ENCODE peak calls at places on chromosomes 13 and 19, in nine cellular contexts. One of them, this sample, is unnamed.

GRCh38 chr13:23456437-23456836 is 22.9 kb upstream of the SACS start:
- DNase-seq in tibial nerve: no peak
- DNase-seq in ascending aorta: no peak
- DNase-seq in cardiac muscle cell: no peak
- DNase-seq in body of pancreas: no peak
- DNase-seq in PC-3: no peak
- DNase-seq in A549: no peak
- DNase-seq in astrocyte of the cerebellum: no peak
- DNase-seq in foreskin fibroblast: no peak
- DNase-seq in this sample: no peak

GRCh38 chr19:31269425-31270127 is 79.7 kb downstream of the TSHZ3 start:
- DNase-seq in tibial nerve: no peak
- DNase-seq in PC-3: no peak
- DNase-seq in astrocyte of the cerebellum: no peak
- DNase-seq in ascending aorta: no peak
- DNase-seq in A549: no peak
- DNase-seq in foreskin fibroblast: no peak
- DNase-seq in body of pancreas: no peak
- DNase-seq in cardiac muscle cell: no peak
- DNase-seq in this sample: no peak

GRCh38 chr19:38290631-38291147 is 13.4 kb upstream of the C19orf33 start:
- DNase-seq in foreskin fibroblast: peak
- DNase-seq in A549: no peak
- DNase-seq in ascending aorta: no peak
- DNase-seq in cardiac muscle cell: no peak
- DNase-seq in tibial nerve: no peak
- DNase-seq in astrocyte of the cerebellum: peak
- DNase-seq in body of pancreas: peak
- DNase-seq in PC-3: peak
- DNase-seq in this sample: peak

GRCh38 chr13:74253161-74253560 is 119.0 kb upstream of the KLF12 start:
- DNase-seq in body of pancreas: no peak
- DNase-seq in A549: no peak
- DNase-seq in astrocyte of the cerebellum: no peak
- DNase-seq in ascending aorta: no peak
- DNase-seq in foreskin fibroblast: no peak
- DNase-seq in cardiac muscle cell: no peak
- DNase-seq in tibial nerve: no peak
- DNase-seq in PC-3: no peak
- DNase-seq in this sample: no peak

GRCh38 chr19:46915386-46915785 is 54.6 kb downstream of the ARHGAP35 start:
- DNase-seq in PC-3: no peak
- DNase-seq in foreskin fibroblast: no peak
- DNase-seq in ascending aorta: no peak
- DNase-seq in cardiac muscle cell: no peak
- DNase-seq in A549: no peak
- DNase-seq in astrocyte of the cerebellum: no peak
- DNase-seq in body of pancreas: no peak
- DNase-seq in tibial nerve: no peak
- DNase-seq in this sample: no peak

GRCh38 chr13:90393408-90393807 is 954.1 kb upstream of the MIR17HG start:
- DNase-seq in ascending aorta: no peak
- DNase-seq in body of pancreas: no peak
- DNase-seq in cardiac muscle cell: no peak
- DNase-seq in astrocyte of the cerebellum: no peak
- DNase-seq in foreskin fibroblast: no peak
- DNase-seq in tibial nerve: no peak
- DNase-seq in PC-3: no peak
- DNase-seq in A549: no peak
- DNase-seq in this sample: no peak

GRCh38 chr19:52028780-52029123 is 573 bp upstream of the ZNF614 start:
- DNase-seq in tibial nerve: no peak
- DNase-seq in cardiac muscle cell: no peak
- DNase-seq in body of pancreas: no peak
- DNase-seq in ascending aorta: no peak
- DNase-seq in PC-3: peak
- DNase-seq in foreskin fibroblast: no peak
- DNase-seq in astrocyte of the cerebellum: no peak
- DNase-seq in A549: no peak
- DNase-seq in this sample: no peak

GRCh38 chr13:21079761-21080730 is 18.7 kb upstream of the LATS2 start:
- DNase-seq in cardiac muscle cell: no peak
- DNase-seq in body of pancreas: peak
- DNase-seq in foreskin fibroblast: peak
- DNase-seq in A549: no peak
- DNase-seq in ascending aorta: no peak
- DNase-seq in PC-3: peak
- DNase-seq in astrocyte of the cerebellum: no peak
- DNase-seq in tibial nerve: no peak
- DNase-seq in this sample: no peak

GRCh38 chr13:112532837-112533745 is 54.9 kb downstream of the TUBGCP3 start:
- DNase-seq in foreskin fibroblast: no peak
- DNase-seq in PC-3: no peak
- DNase-seq in tibial nerve: no peak
- DNase-seq in body of pancreas: no peak
- DNase-seq in astrocyte of the cerebellum: no peak
- DNase-seq in A549: no peak
- DNase-seq in cardiac muscle cell: no peak
- DNase-seq in ascending aorta: no peak
- DNase-seq in this sample: no peak

GRCh38 chr13:46321494-46322225 is 65.4 kb downstream of the RUBCNL start:
- DNase-seq in PC-3: peak
- DNase-seq in body of pancreas: peak
- DNase-seq in tibial nerve: peak
- DNase-seq in ascending aorta: no peak
- DNase-seq in cardiac muscle cell: peak
- DNase-seq in foreskin fibroblast: peak
- DNase-seq in astrocyte of the cerebellum: peak
- DNase-seq in A549: peak
- DNase-seq in this sample: no peak

GRCh38 chr19:2841858-2842574 is 741 bp downstream of the ZNF555 start:
- DNase-seq in foreskin fibroblast: no peak
- DNase-seq in cardiac muscle cell: peak
- DNase-seq in astrocyte of the cerebellum: no peak
- DNase-seq in ascending aorta: no peak
- DNase-seq in A549: no peak
- DNase-seq in tibial nerve: no peak
- DNase-seq in PC-3: no peak
- DNase-seq in body of pancreas: peak
- DNase-seq in this sample: no peak

GRCh38 chr13:46668302-46668720 is 115.3 kb downstream of the LRCH1 start:
- DNase-seq in A549: no peak
- DNase-seq in foreskin fibroblast: peak
- DNase-seq in ascending aorta: no peak
- DNase-seq in tibial nerve: no peak
- DNase-seq in PC-3: peak
- DNase-seq in cardiac muscle cell: no peak
- DNase-seq in astrocyte of the cerebellum: peak
- DNase-seq in body of pancreas: no peak
- DNase-seq in this sample: no peak

GRCh38 chr13:33611016-33611805 is 206.7 kb upstream of the RFC3 start:
- DNase-seq in cardiac muscle cell: no peak
- DNase-seq in foreskin fibroblast: no peak
- DNase-seq in ascending aorta: no peak
- DNase-seq in tibial nerve: peak
- DNase-seq in body of pancreas: peak
- DNase-seq in PC-3: no peak
- DNase-seq in A549: no peak
- DNase-seq in astrocyte of the cerebellum: peak
- DNase-seq in this sample: no peak

GRCh38 chr13:33610471-33611015 is 207.4 kb upstream of the RFC3 start:
- DNase-seq in astrocyte of the cerebellum: no peak
- DNase-seq in A549: no peak
- DNase-seq in PC-3: no peak
- DNase-seq in foreskin fibroblast: no peak
- DNase-seq in body of pancreas: no peak
- DNase-seq in ascending aorta: peak
- DNase-seq in cardiac muscle cell: no peak
- DNase-seq in tibial nerve: no peak
- DNase-seq in this sample: no peak

GRCh38 chr13:33606692-33607091 is 211.3 kb upstream of the RFC3 start:
- DNase-seq in body of pancreas: no peak
- DNase-seq in ascending aorta: no peak
- DNase-seq in A549: no peak
- DNase-seq in astrocyte of the cerebellum: no peak
- DNase-seq in foreskin fibroblast: peak
- DNase-seq in PC-3: no peak
- DNase-seq in tibial nerve: no peak
- DNase-seq in cardiac muscle cell: peak
- DNase-seq in this sample: no peak
- TF ChIP-seq CTCF in body of pancreas: no peak
- TF ChIP-seq CTCF in ascending aorta: no peak
- TF ChIP-seq CTCF in A549: peak
- TF ChIP-seq CTCF in astrocyte of the cerebellum: no peak
- TF ChIP-seq CTCF in foreskin fibroblast: peak
- TF ChIP-seq CTCF in PC-3: no peak
- TF ChIP-seq CTCF in tibial nerve: no peak
- TF ChIP-seq CTCF in cardiac muscle cell: peak
- TF ChIP-seq CTCF in this sample: no peak

GRCh38 chr13:110305001-110305400 is 2.0 kb downstream of the COL4A1 start:
- DNase-seq in astrocyte of the cerebellum: no peak
- DNase-seq in PC-3: no peak
- DNase-seq in A549: no peak
- DNase-seq in ascending aorta: no peak
- DNase-seq in body of pancreas: no peak
- DNase-seq in tibial nerve: no peak
- DNase-seq in foreskin fibroblast: no peak
- DNase-seq in cardiac muscle cell: no peak
- DNase-seq in this sample: no peak
- H3K4me3 ChIP-seq in astrocyte of the cerebellum: peak
- H3K4me3 ChIP-seq in PC-3: peak
- H3K4me3 ChIP-seq in A549: peak
- H3K4me3 ChIP-seq in ascending aorta: peak
- H3K4me3 ChIP-seq in body of pancreas: no peak
- H3K4me3 ChIP-seq in tibial nerve: peak
- H3K4me3 ChIP-seq in foreskin fibroblast: peak
- H3K4me3 ChIP-seq in cardiac muscle cell: no peak
- H3K4me3 ChIP-seq in this sample: no peak

DNA sequence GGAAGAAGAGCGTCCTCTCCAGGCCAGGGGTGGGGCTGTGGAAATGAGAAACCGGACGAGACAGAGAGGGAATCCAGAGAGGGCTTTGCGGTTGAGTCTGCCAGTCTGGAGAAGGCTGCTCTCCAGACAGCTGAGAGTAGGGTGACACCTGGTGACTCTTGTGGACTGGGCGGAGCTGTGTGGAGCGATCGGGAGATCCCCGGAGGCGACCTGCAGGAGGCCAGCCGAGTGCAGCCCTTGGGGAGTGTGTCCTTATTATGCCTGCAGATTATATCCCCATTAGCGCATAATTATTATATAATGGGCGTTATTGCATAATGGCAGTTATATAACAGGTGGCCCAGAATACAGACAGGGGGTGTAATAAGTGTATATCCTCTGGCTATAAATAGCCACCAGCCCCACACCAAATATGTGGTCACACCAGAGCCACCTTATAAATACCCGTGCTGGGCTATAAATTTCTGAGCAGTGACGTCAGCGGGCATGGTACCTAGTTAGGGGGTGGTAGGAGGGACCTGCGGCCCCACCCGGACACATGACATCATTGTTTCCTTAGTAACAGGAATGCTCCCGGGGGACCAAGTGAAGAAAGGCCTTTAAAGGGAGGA is 41.2 kb downstream of the NFIX start:
- DNase-seq in body of pancreas: peak
- DNase-seq in foreskin fibroblast: no peak
- DNase-seq in ascending aorta: no peak
- DNase-seq in PC-3: peak
- DNase-seq in cardiac muscle cell: no peak
- DNase-seq in astrocyte of the cerebellum: no peak
- DNase-seq in A549: no peak
- DNase-seq in tibial nerve: no peak
- DNase-seq in this sample: no peak
- TF ChIP-seq CTCF in body of pancreas: peak
- TF ChIP-seq CTCF in foreskin fibroblast: no peak
- TF ChIP-seq CTCF in ascending aorta: no peak
- TF ChIP-seq CTCF in PC-3: peak
- TF ChIP-seq CTCF in cardiac muscle cell: no peak
- TF ChIP-seq CTCF in astrocyte of the cerebellum: no peak
- TF ChIP-seq CTCF in A549: no peak
- TF ChIP-seq CTCF in tibial nerve: no peak
- TF ChIP-seq CTCF in this sample: peak

GRCh38 chr13:110471833-110472162 is 89.7 kb downstream of the RAB20 start:
- DNase-seq in cardiac muscle cell: no peak
- DNase-seq in astrocyte of the cerebellum: no peak
- DNase-seq in A549: no peak
- DNase-seq in PC-3: no peak
- DNase-seq in ascending aorta: peak
- DNase-seq in tibial nerve: no peak
- DNase-seq in foreskin fibroblast: no peak
- DNase-seq in body of pancreas: peak
- DNase-seq in this sample: no peak

GRCh38 chr13:110471156-110471832 is 90.2 kb downstream of the RAB20 start:
- DNase-seq in cardiac muscle cell: no peak
- DNase-seq in foreskin fibroblast: no peak
- DNase-seq in PC-3: no peak
- DNase-seq in A549: no peak
- DNase-seq in tibial nerve: no peak
- DNase-seq in ascending aorta: no peak
- DNase-seq in astrocyte of the cerebellum: no peak
- DNase-seq in body of pancreas: no peak
- DNase-seq in this sample: no peak

GRCh38 chr13:110468986-110469495 is 92.5 kb downstream of the RAB20 start:
- DNase-seq in astrocyte of the cerebellum: no peak
- DNase-seq in foreskin fibroblast: no peak
- DNase-seq in ascending aorta: no peak
- DNase-seq in body of pancreas: no peak
- DNase-seq in tibial nerve: no peak
- DNase-seq in A549: no peak
- DNase-seq in PC-3: no peak
- DNase-seq in cardiac muscle cell: no peak
- DNase-seq in this sample: no peak

GRCh38 chr13:110469597-110469996 is 91.9 kb downstream of the RAB20 start:
- DNase-seq in PC-3: no peak
- DNase-seq in ascending aorta: no peak
- DNase-seq in foreskin fibroblast: no peak
- DNase-seq in astrocyte of the cerebellum: no peak
- DNase-seq in body of pancreas: no peak
- DNase-seq in tibial nerve: no peak
- DNase-seq in A549: no peak
- DNase-seq in cardiac muscle cell: no peak
- DNase-seq in this sample: no peak

DNA sequence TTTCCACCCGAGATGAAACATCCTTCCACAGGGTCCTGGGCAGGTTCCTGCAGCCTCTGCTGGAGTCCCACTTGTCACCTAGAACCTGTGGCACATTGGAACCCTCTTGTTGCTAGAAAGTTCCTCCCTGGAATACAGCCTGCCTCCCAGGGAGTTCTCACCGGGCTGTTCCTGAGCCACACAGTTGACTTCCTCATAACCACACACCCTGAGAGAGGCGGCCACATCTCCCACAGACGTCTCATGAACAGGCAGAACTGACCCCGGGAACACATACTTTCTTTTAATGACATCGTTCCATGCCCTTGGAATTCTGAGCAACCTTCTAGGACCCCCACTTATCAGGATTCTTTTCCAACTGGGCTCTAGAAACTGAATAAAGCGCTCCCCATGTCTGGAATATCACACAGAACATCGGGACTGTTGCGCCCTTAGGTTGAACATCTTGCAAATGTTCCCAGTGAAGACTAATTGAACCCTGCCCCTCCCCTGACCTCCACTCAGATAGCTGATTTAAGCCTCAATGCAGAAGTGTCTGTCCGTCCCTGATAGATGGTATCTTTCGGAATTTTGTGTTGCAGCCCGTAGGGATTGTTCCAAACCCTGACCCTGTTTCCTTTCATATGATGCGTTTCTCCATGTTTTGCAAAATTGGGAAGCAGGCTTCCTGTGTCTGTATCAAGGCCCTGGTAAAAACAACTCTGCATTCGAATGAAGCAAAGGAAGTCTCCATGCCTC is 91.1 kb downstream of the RAB20 start:
- DNase-seq in body of pancreas: no peak
- DNase-seq in A549: no peak
- DNase-seq in PC-3: no peak
- DNase-seq in tibial nerve: no peak
- DNase-seq in ascending aorta: no peak
- DNase-seq in cardiac muscle cell: no peak
- DNase-seq in astrocyte of the cerebellum: no peak
- DNase-seq in foreskin fibroblast: no peak
- DNase-seq in this sample: no peak
- H3K4me3 ChIP-seq in body of pancreas: no peak
- H3K4me3 ChIP-seq in A549: no peak
- H3K4me3 ChIP-seq in PC-3: no peak
- H3K4me3 ChIP-seq in tibial nerve: no peak
- H3K4me3 ChIP-seq in ascending aorta: no peak
- H3K4me3 ChIP-seq in cardiac muscle cell: no peak
- H3K4me3 ChIP-seq in astrocyte of the cerebellum: no peak
- H3K4me3 ChIP-seq in foreskin fibroblast: no peak
- H3K4me3 ChIP-seq in this sample: no peak

This sample was measured in LNCaP clone FGC.